ENCODE peak calls at places on chromosomes 5 and 9, in six cellular contexts. S, R, B, P, V and T are unnamed samples.

GRCh38 chr5:80034962-80035821 is at the start of gene THBS4:
- DNase-seq in P (peak), S (no peak), R (peak), B (peak), V (no peak), T (no peak)

GRCh38 chr5:118009761-118010297 is 978.5 kb downstream of the DTWD2 start:
- DNase-seq in R (no peak), P (no peak), B (no peak), V (no peak), S (no peak), T (no peak)

GRCh38 chr5:166582416-166582815 is 1709.0 kb upstream of the WWC1 start:
- DNase-seq in B (no peak), V (no peak), S (no peak), R (no peak), P (no peak), T (peak)

GRCh38 chr5:43389679-43390329 is 22.4 kb downstream of the CCL28 start:
- DNase-seq in P (peak), R (peak), S (peak), B (peak), V (peak), T (peak)

GRCh38 chr5:5983261-5983660 is 395.1 kb downstream of the MED10 start:
- DNase-seq in B (no peak), S (no peak), V (no peak), R (no peak), P (no peak), T (no peak)

GRCh38 chr9:23587903-23588302 is 238.1 kb downstream of the ELAVL2 start:
- DNase-seq in P (peak), R (peak), B (no peak), V (no peak), S (no peak), T (no peak)

GRCh38 chr5:68433921-68434879 is 218.6 kb downstream of the PIK3R1 start:
- DNase-seq in P (peak), R (no peak), V (peak), S (peak), B (no peak), T (peak)

GRCh38 chr9:3912260-3912659 is 386.5 kb upstream of the RFX3 start:
- DNase-seq in B (no peak), S (no peak), P (no peak), R (no peak), V (no peak), T (peak)

GRCh38 chr9:27453860-27454553 is 70.1 kb upstream of the IFNK start:
- DNase-seq in V (peak), S (no peak), B (no peak), R (no peak), P (no peak), T (no peak)

GRCh38 chr5:388266-389196 is 54.4 kb upstream of the EXOC3 start:
- DNase-seq in P (no peak), V (no peak), S (no peak), B (no peak), R (no peak), T (no peak)

GRCh38 chr9:104747565-104748358 is at the start of gene NIPSNAP3A:
- DNase-seq in P (peak), B (peak), R (peak), S (peak), V (peak), T (peak)

GRCh38 chr9:123867034-123867433 is 62.9 kb downstream of the DENND1A start:
- DNase-seq in S (no peak), V (no peak), P (no peak), B (no peak), R (no peak), T (no peak)

GRCh38 chr5:111143910-111144309 is 51.8 kb downstream of the WDR36 start:
- DNase-seq in R (no peak), B (no peak), V (no peak), P (no peak), S (peak), T (peak)

GRCh38 chr5:19853616-19854240 is 134.3 kb downstream of the CDH18 start:
- DNase-seq in S (peak), R (no peak), B (no peak), V (peak), P (no peak), T (peak)

GRCh38 chr5:132777209-132778069 is at the start of gene SEPTIN8:
- DNase-seq in S (no peak), B (peak), R (peak), V (peak), P (peak), T (peak)

GRCh38 chr9:90905079-90905478 is 103.5 kb downstream of the SYK start:
- DNase-seq in R (no peak), P (no peak), V (no peak), B (no peak), S (no peak), T (no peak)

GRCh38 chr9:119441338-119441737 is 72.1 kb upstream of the BRINP1 start:
- DNase-seq in S (no peak), R (no peak), P (peak), V (no peak), B (no peak), T (no peak)

GRCh38 chr5:111227805-111228204 is 3.6 kb downstream of the CAMK4 start:
- DNase-seq in R (no peak), S (peak), P (no peak), V (no peak), B (no peak), T (no peak)

GRCh38 chr9:113641100-113641885 is 177.8 kb downstream of the RGS3 start:
- DNase-seq in B (no peak), V (no peak), S (peak), R (no peak), P (no peak), T (no peak)

GRCh38 chr5:88881566-88881965 is 1.4 kb downstream of the MEF2C start:
- DNase-seq in B (no peak), S (peak), R (no peak), P (no peak), V (no peak), T (peak)

GRCh38 chr5:125685771-125686170 is 737.4 kb upstream of the GRAMD2B start:
- DNase-seq in S (peak), V (no peak), B (no peak), P (no peak), R (no peak), T (no peak)

GRCh38 chr9:94082956-94083355 is 1.3 kb upstream of the PTPDC1 start:
- DNase-seq in P (no peak), S (peak), R (no peak), V (no peak), B (no peak), T (peak)

GRCh38 chr5:15013654-15014463 is 142.3 kb upstream of the ANKH start:
- DNase-seq in B (peak), S (peak), P (no peak), R (no peak), V (no peak), T (peak)

GRCh38 chr9:125902865-125903512 is 155.8 kb downstream of the PBX3 start:
- DNase-seq in B (no peak), V (no peak), P (no peak), R (no peak), S (no peak), T (no peak)

GRCh38 chr9:105608685-105609598 is 51.0 kb downstream of the FKTN start:
- DNase-seq in S (peak), V (no peak), B (peak), R (no peak), P (no peak), T (peak)

GRCh38 chr5:89265511-89266169 is 382.7 kb upstream of the MEF2C start:
- DNase-seq in S (peak), R (no peak), V (no peak), P (no peak), B (no peak), T (peak)

GRCh38 chr5:88244686-88245085 is 24.0 kb downstream of the TMEM161B start:
- DNase-seq in V (peak), B (no peak), R (no peak), S (peak), P (no peak), T (no peak)

GRCh38 chr9:96492993-96493531 is 43.1 kb downstream of the HABP4 start:
- DNase-seq in V (no peak), S (no peak), B (no peak), R (no peak), P (no peak), T (no peak)

GRCh38 chr9:77999231-77999631 is 32.4 kb downstream of the GNAQ start:
- DNase-seq in V (peak), S (peak), B (no peak), P (no peak), R (no peak), T (no peak)

GRCh38 chr5:78566747-78567449 is 81.7 kb downstream of the LHFPL2 start:
- DNase-seq in R (no peak), V (no peak), B (no peak), P (no peak), S (peak), T (no peak)
- H4K91ac ChIP-seq in R (no peak), V (no peak), B (no peak), P (no peak), S (no peak), T (no peak)

DNA sequence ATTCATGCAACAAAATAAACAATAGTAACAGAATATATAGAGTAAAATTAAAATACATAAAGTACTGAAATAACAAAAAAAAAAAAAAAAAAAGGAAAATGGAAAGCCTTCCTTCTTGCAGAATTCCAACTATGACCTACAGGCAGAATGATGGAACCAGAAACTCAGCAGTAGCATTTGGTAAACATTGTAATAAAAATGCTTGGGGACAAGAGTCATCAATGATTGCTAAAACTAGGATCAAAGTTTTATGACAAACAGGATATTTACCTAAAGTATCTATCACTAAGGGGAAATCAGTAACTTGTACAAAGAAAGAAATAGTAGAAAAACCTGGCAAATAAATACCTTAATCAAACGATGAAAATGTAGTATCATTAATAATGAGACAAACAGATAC is 17.5 kb downstream of the ERMP1 start:
- DNase-seq in B (no peak), V (no peak), S (no peak), R (no peak), P (no peak), T (no peak)
- H4K91ac ChIP-seq in B (no peak), V (no peak), S (no peak), R (no peak), P (no peak), T (no peak)

DNA sequence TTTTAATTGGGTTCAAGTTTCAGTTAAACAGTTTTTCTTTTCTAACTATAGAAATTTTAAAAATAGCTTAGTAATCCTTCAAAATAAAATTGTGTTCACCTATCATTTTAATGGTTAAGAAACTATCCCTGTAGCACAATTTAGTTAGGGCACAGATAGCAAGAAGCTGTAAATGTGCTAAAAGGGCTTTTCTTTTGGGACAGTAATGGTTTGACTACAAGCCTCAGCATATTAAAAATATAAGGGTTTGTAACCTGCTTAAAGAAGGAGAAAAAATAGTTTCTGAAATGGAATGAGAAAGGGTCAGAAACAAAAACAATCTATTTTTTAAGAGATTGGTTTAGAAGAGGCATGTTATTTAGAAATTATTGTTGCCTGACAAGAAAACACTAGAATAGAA is 62.7 kb downstream of the PDE4D start:
- DNase-seq in R (no peak), S (no peak), B (no peak), P (no peak), V (no peak), T (no peak)
- H4K91ac ChIP-seq in R (no peak), S (no peak), B (no peak), P (no peak), V (no peak), T (no peak)

GRCh38 chr5:7225826-7226225 is 170.1 kb upstream of the ADCY2 start:
- DNase-seq in S (no peak), R (no peak), B (no peak), V (no peak), P (no peak), T (no peak)
- H4K91ac ChIP-seq in S (no peak), R (no peak), B (no peak), V (no peak), P (no peak), T (no peak)

DNA sequence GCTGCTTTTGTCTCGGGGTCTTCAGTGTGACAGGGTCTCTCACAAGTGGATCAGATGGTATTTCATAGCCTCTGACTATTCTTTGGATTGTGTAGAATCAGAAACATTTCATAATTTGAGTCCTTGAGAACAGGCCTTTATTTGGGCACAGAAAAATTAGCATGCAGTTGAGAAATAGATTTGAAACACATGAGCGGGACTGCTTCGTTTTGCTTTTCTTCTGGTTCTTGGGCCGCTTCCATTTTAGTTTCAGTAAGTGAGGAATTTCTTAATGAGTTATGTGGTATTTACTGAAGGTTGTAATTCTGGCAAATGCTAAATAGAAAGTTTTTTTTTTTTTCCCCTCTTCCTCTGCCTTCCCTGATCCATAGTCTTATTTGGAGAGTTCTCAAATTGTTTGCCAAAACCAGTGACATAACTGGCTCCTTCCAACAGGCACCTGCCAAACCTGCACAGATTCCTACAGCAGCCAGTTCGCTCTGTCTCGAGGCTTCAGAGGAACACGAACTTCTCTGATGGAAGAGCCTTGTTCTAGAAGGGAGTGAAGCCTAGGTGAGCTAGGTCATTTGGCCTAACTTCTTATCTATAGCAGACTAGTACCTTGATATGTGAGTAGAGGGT is 71.2 kb upstream of the SLC28A3 start:
- DNase-seq in P (no peak), S (no peak), V (no peak), B (no peak), R (no peak), T (no peak)
- H4K91ac ChIP-seq in P (no peak), S (no peak), V (no peak), B (no peak), R (no peak), T (no peak)

GRCh38 chr9:135581636-135582426 is 20.3 kb downstream of the PAEP start:
- DNase-seq in B (no peak), V (no peak), R (no peak), S (no peak), P (no peak), T (no peak)
- H4K91ac ChIP-seq in B (no peak), V (no peak), R (no peak), S (no peak), P (no peak), T (no peak)